ENCODE peak calls at places on chromosomes 6 and 20, in nine cellular contexts. T, P, V, Z, B, U, R, W and N are unnamed samples. For H3K9me3, the result is how much of the 10 kb centered on the place peaks cover.

GRCh38 chr6:551829-552350 is 105.0 kb downstream of the HUS1B start:
- DNase-seq in U (no peak), P (no peak), W (no peak), B (no peak), V (no peak), Z (no peak), R (no peak), T (no peak), N (no peak)

GRCh38 chr6:40626886-40627285 is 39.7 kb upstream of the LRFN2 start:
- DNase-seq in P (no peak), U (no peak), Z (no peak), W (no peak), R (no peak), V (no peak), T (no peak), B (no peak), N (no peak)

GRCh38 chr20:19764207-19764606 is 6.1 kb downstream of the RIN2 start:
- DNase-seq in U (no peak), R (no peak), V (no peak), T (no peak), P (peak), W (no peak), Z (no peak), B (no peak), N (no peak)

GRCh38 chr20:4886771-4887527 is 114.4 kb downstream of the SLC23A2 start:
- DNase-seq in P (no peak), W (no peak), Z (no peak), R (no peak), V (no peak), B (no peak), U (no peak), T (no peak), N (no peak)

GRCh38 chr6:105646391-105646867 is 243.5 kb upstream of the PREP start:
- DNase-seq in P (peak), Z (no peak), T (no peak), B (no peak), R (no peak), W (peak), U (peak), V (peak), N (no peak)

GRCh38 chr6:43338243-43338642 is 29.6 kb upstream of the CRIP3 start:
- DNase-seq in U (no peak), V (no peak), W (no peak), Z (no peak), P (no peak), R (no peak), T (no peak), B (no peak), N (no peak)

GRCh38 chr6:3749991-3750323 is 1.6 kb downstream of the PXDC1 start:
- DNase-seq in R (peak), V (no peak), B (no peak), P (peak), T (peak), Z (no peak), W (peak), U (peak), N (no peak)

GRCh38 chr20:44651507-44652373 is at the start of gene ADA:
- DNase-seq in P (peak), Z (no peak), T (peak), R (no peak), B (peak), V (peak), W (peak), U (peak), N (no peak)

GRCh38 chr20:61560361-61560853 is 308.3 kb downstream of the CDH4 start:
- DNase-seq in T (no peak), R (no peak), B (no peak), V (no peak), W (peak), P (peak), U (peak), Z (no peak), N (no peak)

GRCh38 chr6:43636312-43636667 is 650 bp downstream of the MAD2L1BP start:
- DNase-seq in R (no peak), B (peak), T (no peak), V (peak), Z (no peak), U (peak), P (peak), W (peak), N (no peak)

GRCh38 chr6:137845460-137845859 is 21.6 kb upstream of the TNFAIP3 start:
- DNase-seq in R (no peak), P (peak), W (peak), T (no peak), B (no peak), U (no peak), V (no peak), Z (no peak), N (no peak)

GRCh38 chr6:31473780-31474725 is 23.9 kb upstream of the MICB start:
- DNase-seq in T (no peak), P (peak), B (no peak), Z (no peak), R (no peak), V (no peak), W (peak), U (peak), N (no peak)

GRCh38 chr6:166050559-166050958 is 117.1 kb downstream of the TBXT start:
- DNase-seq in T (no peak), V (no peak), R (no peak), U (no peak), B (no peak), Z (no peak), P (no peak), W (no peak), N (no peak)

GRCh38 chr6:89146748-89147715 is 1.2 kb downstream of the PM20D2 start:
- DNase-seq in U (peak), P (peak), V (no peak), T (no peak), Z (no peak), B (peak), W (peak), R (no peak), N (no peak)

GRCh38 chr6:156164701-156165454 is 612.3 kb upstream of the ARID1B start:
- DNase-seq in V (no peak), W (peak), U (no peak), R (no peak), Z (no peak), P (no peak), B (no peak), T (no peak), N (no peak)

GRCh38 chr6:158638393-158638792 is 6.2 kb downstream of the DYNLT1 start:
- DNase-seq in V (no peak), B (no peak), P (no peak), T (no peak), U (no peak), W (no peak), R (no peak), Z (no peak), N (no peak)

GRCh38 chr6:113464959-113465358 is 392.2 kb upstream of the MARCKS start:
- DNase-seq in U (peak), R (no peak), P (peak), W (peak), V (no peak), Z (peak), B (no peak), T (no peak), N (no peak)

GRCh38 chr20:39112196-39112743 is 150.1 kb downstream of the DHX35 start:
- DNase-seq in U (peak), Z (no peak), T (no peak), R (no peak), W (peak), V (peak), P (peak), B (peak), N (no peak)

DNA sequence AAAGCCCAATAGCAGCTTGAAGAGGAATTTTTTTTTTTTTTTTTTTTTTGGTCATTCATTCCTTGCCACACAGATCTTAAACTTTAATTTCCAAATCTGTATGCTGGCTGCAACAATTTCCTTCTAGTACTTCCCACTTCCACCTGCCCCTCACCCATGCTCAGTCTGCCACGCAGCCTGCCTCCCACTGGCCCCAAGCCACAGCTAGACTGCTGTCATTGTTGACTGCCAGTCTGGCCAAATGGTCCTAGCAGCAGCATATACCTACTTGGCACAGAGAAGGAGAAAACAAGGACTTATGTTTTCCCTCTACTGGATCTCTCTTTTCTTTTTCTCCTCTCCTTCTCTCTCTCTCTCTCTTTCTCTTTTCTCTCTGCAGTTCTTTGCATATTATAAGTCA is 118.3 kb upstream of the HEY2 start:
- DNase-seq in B (no peak), V (no peak), W (no peak), P (no peak), T (no peak), Z (no peak), R (no peak), U (no peak), N (no peak)
- H3K4me3 ChIP-seq in B (no peak), V (no peak), W (no peak), P (no peak), T (no peak), Z (no peak), R (no peak), U (no peak), N (no peak)

DNA sequence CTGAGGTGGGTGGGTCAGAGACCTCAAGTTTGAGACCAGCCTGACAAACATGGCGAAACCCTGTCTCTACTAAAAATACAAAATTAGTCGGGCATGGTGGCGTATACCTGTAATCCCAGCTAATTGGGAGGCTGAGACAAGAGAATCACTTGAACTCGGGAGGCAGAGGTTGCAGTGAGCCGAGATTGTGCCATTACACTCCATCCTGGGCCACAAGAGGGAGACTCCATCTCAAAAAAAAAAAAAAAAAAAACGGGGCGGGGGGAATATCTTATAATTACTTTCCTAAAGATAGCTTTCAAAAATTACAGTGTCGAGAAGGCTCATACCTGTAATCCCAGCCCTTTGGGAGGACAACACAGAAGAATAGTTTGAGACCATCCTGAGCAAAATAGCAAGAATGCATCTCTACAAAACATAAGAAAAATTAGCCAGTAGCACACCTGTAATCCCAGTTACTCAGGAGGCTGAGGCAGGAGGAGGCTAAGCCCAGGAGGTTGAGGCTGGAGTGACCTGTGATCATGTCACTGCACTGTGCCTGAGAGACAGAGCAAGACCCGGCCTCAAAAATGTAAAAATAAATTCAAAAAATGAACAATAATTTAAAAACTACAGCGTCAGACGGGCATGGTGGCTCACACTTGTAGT is 25.8 kb downstream of the CBFA2T2 start:
- DNase-seq in Z (no peak), R (no peak), B (peak), T (no peak), V (no peak), W (peak), U (no peak), P (no peak), N (no peak)
- TF ChIP-seq CTCF in Z (peak), R (no peak), B (peak), T (no peak), V (peak), W (peak), U (peak), P (peak), N (peak)

DNA sequence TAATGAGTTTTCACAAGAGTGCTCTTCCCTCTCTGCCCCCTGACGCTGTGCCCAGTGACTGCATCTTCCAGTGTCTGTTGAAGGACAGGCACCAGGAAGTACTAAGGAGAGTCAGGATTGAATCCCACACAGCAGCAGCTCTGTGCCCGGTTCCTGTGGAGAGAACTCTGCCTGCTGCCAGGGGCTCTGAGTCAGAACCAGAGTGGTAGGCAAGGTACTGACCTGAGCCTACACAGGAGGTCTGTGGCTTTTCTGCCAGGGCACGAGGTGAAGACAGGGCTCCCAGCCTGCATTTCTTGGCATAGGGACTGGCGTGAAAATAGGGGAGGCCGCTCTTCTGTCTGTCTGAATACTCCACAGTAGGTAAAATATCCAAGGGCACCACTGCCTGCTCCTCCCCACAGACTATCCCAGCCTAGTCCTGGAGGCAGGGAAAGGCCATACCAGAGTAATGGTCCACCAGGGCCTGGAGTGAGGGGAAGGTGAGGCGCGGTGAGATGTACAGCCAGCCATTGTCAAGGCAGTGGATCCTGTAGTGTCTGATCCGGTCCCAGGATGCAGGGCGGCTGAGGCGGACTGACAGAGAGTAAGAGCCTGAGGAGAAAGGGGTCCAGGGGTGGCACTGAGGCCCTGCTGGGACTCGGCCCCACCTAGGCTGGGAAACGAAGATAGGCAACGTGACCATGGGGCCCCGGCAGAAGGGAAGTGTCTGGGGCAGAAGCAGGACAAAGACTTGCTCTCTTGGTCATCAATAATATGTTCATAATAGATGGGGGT is 9.4 kb downstream of the RAB5IF start:
- DNase-seq in P (no peak), T (no peak), V (no peak), W (no peak), R (no peak), Z (no peak), B (no peak), U (no peak), N (no peak)
- H3K9me3 ChIP-seq in P (under half), T (under half), V (under half), W (under half), R (under half), Z (under half), B (under half), U (under half), N (under half)

GRCh38 chr6:17061097-17061496 is 40.8 kb upstream of the STMND1 start:
- DNase-seq in Z (no peak), W (no peak), P (no peak), T (no peak), V (no peak), R (no peak), U (no peak), B (no peak), N (no peak)

GRCh38 chr6:17058550-17058949 is 43.3 kb upstream of the STMND1 start:
- DNase-seq in T (no peak), Z (no peak), P (no peak), R (no peak), U (no peak), W (no peak), B (no peak), V (no peak), N (no peak)

GRCh38 chr6:17057322-17057721 is 44.5 kb upstream of the STMND1 start:
- DNase-seq in Z (no peak), B (no peak), W (peak), V (no peak), T (no peak), U (peak), P (no peak), R (no peak), N (no peak)

GRCh38 chr6:17059820-17060219 is 42.0 kb upstream of the STMND1 start:
- DNase-seq in P (no peak), R (no peak), Z (no peak), V (no peak), U (peak), W (no peak), B (no peak), T (no peak), N (no peak)

DNA sequence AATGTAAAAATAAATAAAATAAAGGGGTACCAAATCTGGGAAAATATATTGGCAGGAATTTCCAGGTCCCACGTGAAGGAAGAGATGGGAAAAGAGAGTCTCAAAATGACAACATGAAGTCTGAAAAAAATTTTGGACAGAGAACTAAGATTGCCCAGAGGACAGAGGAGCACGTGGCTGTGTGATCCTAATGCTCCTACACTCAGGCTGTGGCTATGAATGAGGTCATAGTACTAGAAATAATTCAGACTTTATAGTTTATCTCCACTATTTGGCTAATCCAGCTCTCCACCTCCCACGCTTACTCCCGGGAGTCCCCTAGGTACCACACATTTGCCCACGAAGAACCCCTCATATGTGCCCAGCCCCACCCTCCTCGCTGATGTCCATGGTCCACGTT is 42.8 kb upstream of the STMND1 start:
- DNase-seq in U (peak), B (no peak), Z (no peak), R (no peak), V (no peak), W (no peak), P (no peak), T (no peak), N (no peak)
- H3K4me3 ChIP-seq in U (no peak), B (no peak), Z (no peak), R (no peak), V (no peak), W (no peak), P (no peak), T (no peak), N (no peak)

GRCh38 chr6:79813143-79813542 is 134.2 kb downstream of the ELOVL4 start:
- DNase-seq in W (no peak), Z (no peak), T (no peak), U (no peak), P (no peak), R (no peak), V (no peak), B (no peak), N (no peak)

GRCh38 chr6:79810153-79810806 is 137.1 kb downstream of the ELOVL4 start:
- DNase-seq in U (no peak), V (no peak), W (no peak), R (no peak), Z (no peak), P (no peak), B (no peak), T (no peak), N (no peak)

GRCh38 chr6:79810878-79811277 is 136.5 kb downstream of the ELOVL4 start:
- DNase-seq in P (no peak), T (no peak), W (no peak), V (no peak), Z (no peak), U (no peak), R (no peak), B (no peak), N (no peak)

GRCh38 chr6:79812195-79812594 is 135.2 kb downstream of the ELOVL4 start:
- DNase-seq in T (no peak), V (no peak), B (no peak), R (no peak), Z (no peak), W (no peak), P (no peak), U (no peak), N (no peak)

DNA sequence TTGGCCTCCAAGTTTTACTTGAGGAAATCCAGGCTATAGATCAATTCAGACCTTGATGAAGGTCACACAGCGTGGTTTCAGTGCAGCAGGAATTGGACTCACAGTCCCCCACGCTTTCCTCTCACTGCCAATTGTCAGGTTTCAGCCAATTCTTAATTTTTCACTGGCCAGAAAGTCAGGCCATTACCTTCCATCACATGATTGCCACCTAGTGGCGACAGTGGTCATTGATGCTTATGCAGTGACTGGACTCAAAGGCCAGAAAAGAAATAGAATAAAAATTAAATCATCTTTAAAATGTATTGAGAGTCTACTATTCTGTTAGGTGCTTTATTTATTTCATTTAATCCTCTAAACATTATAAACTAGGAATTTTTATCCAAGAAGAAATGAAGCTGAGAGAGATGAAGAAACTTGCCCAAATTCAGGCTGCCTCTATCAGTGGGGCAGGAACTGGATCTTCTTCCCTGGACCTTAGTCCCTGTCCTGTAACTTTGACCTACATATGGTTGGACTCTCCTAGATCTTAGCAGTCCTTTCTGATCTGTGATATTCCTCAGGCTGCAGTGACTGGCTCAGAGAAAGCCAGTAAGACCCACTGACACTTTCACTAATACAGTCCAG is 133.4 kb downstream of the ELOVL4 start:
- DNase-seq in U (peak), B (peak), T (peak), R (peak), P (peak), W (peak), Z (peak), V (peak), N (peak)
- TF ChIP-seq CTCF in U (peak), B (peak), T (peak), R (peak), P (peak), W (peak), Z (peak), V (peak), N (peak)

DNA sequence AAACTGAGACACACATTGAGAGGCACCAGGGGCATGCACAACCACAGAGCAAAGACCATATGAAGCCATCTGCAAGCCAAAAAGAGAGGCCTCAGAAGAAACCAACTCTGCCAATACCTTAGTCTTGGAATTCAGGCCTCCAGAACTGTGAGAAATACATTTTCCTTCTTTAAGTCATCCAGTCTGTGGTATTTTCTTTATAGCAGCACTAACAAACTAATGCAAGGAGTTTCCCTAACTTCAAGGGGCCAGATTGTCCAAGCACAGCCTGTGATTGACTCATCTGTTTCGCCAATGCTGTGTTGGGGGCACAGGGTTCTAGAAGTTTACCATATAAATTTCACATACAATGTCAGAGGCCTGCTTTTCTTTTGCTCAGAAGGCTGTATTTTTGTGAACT is 364.6 kb downstream of the GJA1 start:
- DNase-seq in T (no peak), V (no peak), R (no peak), W (no peak), Z (no peak), B (no peak), P (peak), U (no peak), N (no peak)
- H3K9me3 ChIP-seq in T (under half), V (under half), R (under half), W (under half), Z (under half), B (under half), P (under half), U (under half), N (under half)